ENCODE peak calls at places on chromosome 1, in seven cellular contexts. A is keratinocyte; D is AG04450; P is sigmoid colon; X is kidney; R is CD8-positive, alpha-beta memory T cell; O is HL-60. V is an unnamed sample.

GRCh38 chr1:20601123-20601825 is 12.4 kb downstream of the CDA start:
- DNase-seq in O (no peak), R (no peak), X (no peak), A (no peak), P (no peak), D (no peak), V (no peak)

GRCh38 chr1:4711191-4711915 is 56.9 kb downstream of the AJAP1 start:
- DNase-seq in R (no peak), P (no peak), A (no peak), X (no peak), O (no peak), D (no peak), V (no peak)

GRCh38 chr1:185670187-185670627 is 64.0 kb upstream of the HMCN1 start:
- DNase-seq in D (peak), P (no peak), A (no peak), O (peak), X (no peak), R (peak), V (no peak)

GRCh38 chr1:20792177-20792576 is 5.1 kb upstream of the HP1BP3 start:
- DNase-seq in P (no peak), X (no peak), A (no peak), O (no peak), R (no peak), D (peak), V (no peak)

GRCh38 chr1:183783342-183783741 is 21.6 kb upstream of the RGL1 start:
- DNase-seq in O (no peak), D (no peak), X (no peak), R (no peak), A (no peak), P (no peak), V (no peak)

GRCh38 chr1:10561955-10562354 is 87.2 kb downstream of the PEX14 start:
- DNase-seq in R (no peak), A (no peak), D (no peak), P (no peak), X (no peak), O (no peak), V (no peak)

GRCh38 chr1:218516526-218516925 is 171.4 kb downstream of the TGFB2 start:
- DNase-seq in R (no peak), X (no peak), D (no peak), O (no peak), P (no peak), A (no peak), V (no peak)

GRCh38 chr1:43225168-43225567 is 44.6 kb upstream of the TMEM125 start:
- DNase-seq in R (no peak), X (no peak), P (no peak), O (no peak), D (no peak), A (no peak), V (no peak)

GRCh38 chr1:217139513-217139912 is 416.3 kb upstream of the ESRRG start:
- DNase-seq in D (no peak), R (no peak), O (no peak), P (no peak), A (no peak), X (peak), V (no peak)

GRCh38 chr1:108949044-108949443 is 14.2 kb downstream of the CLCC1 start:
- DNase-seq in O (no peak), D (no peak), P (no peak), A (no peak), R (no peak), X (no peak), V (no peak)

GRCh38 chr1:108953452-108953851 is 9.8 kb downstream of the CLCC1 start:
- DNase-seq in A (no peak), R (no peak), D (no peak), P (no peak), O (no peak), X (no peak), V (no peak)

GRCh38 chr1:108951242-108951641 is 12.0 kb downstream of the CLCC1 start:
- DNase-seq in O (no peak), R (no peak), X (no peak), P (no peak), A (no peak), D (no peak), V (no peak)

GRCh38 chr1:108947871-108948525 is 15.3 kb downstream of the CLCC1 start:
- DNase-seq in A (no peak), P (no peak), X (no peak), O (no peak), R (no peak), D (no peak), V (no peak)
- H3K4me3 ChIP-seq in A (peak), P (no peak), X (peak), O (no peak), R (no peak), D (no peak), V (no peak)

GRCh38 chr1:24702511-24703293 is 42.5 kb upstream of the CLIC4 start:
- DNase-seq in R (no peak), P (no peak), X (no peak), A (peak), D (no peak), O (no peak), V (no peak)

GRCh38 chr1:24704411-24705259 is 40.6 kb upstream of the CLIC4 start:
- DNase-seq in O (no peak), R (no peak), A (peak), D (no peak), X (no peak), P (no peak), V (no peak)

GRCh38 chr1:24708938-24709337 is 36.3 kb upstream of the CLIC4 start:
- DNase-seq in A (no peak), P (no peak), R (no peak), O (no peak), D (no peak), X (no peak), V (no peak)

GRCh38 chr1:24707659-24708058 is 37.6 kb upstream of the CLIC4 start:
- DNase-seq in O (no peak), P (no peak), A (no peak), R (no peak), X (no peak), D (no peak), V (no peak)

DNA sequence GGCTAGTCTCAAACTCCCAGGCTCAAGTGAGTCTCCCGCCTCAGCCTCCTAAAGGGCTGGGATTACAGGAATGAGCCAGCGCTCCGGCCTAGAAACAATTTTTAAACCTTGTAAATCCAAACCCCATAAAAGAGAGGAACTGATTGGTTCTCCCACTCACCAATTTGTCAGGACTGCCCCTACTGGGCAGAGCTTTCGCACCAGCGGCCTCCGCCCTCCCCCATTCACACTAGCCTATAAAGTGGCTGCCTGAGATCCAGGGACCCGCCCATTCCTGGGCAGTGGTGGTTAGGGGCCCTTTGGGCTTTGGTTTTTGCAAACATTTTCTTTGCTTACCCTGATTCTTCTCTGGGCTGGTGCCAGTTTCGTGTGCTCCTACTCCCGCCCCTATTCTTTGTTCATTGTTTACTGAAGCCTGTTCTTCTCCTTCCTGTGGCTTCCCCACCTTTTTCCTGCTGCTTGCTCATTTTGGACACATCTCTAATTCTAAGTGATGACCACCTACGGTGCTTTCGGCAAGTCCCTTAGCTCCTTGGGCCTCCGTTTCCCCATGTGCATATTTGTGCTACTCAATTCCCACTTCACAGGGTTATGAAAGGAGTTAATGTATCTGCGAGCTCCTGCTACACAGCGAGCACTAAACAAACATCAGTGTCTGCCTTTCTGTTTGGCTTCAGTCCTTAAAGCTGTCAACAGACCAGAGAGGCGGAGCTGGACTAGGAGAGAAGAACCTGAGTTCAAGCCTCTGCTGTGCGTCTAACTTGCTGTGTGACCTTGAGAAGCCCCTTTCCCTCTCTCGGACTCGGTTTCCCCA is 39.8 kb upstream of the CLIC4 start:
- DNase-seq in R (no peak), A (peak), D (peak), O (no peak), X (peak), P (peak), V (peak)
- H3K27ac ChIP-seq in R (peak), A (peak), D (peak), O (no peak), X (peak), P (peak), V (peak)

GRCh38 chr1:3674100-3675094 is 22.1 kb downstream of the TP73 start:
- DNase-seq in X (peak), A (no peak), D (no peak), O (no peak), R (no peak), P (no peak), V (no peak)
- H3K4me3 ChIP-seq in X (no peak), A (no peak), D (no peak), O (no peak), R (no peak), P (no peak), V (no peak)

GRCh38 chr1:153565529-153566374 is at the start of gene S100A2:
- DNase-seq in O (peak), P (peak), R (peak), X (peak), A (peak), D (peak), V (peak)
- H3K27ac ChIP-seq in O (peak), P (peak), R (peak), X (peak), A (peak), D (peak), V (peak)

V was measured in upper lobe of right lung.